ENCODE peak calls at places on chromosomes 4 and X, in nine cellular contexts. Q is fibroblast of villous mesenchyme, G is choroid plexus epithelial cell, D is AG10803, X is heart right ventricle, N is AG09309, A is GM23338, H is endothelial cell, M is fibroblast of mammary gland. Z is an unnamed sample.

GRCh38 chr4:150579591-150580234 is 2.2 kb upstream of the MAB21L2 start:
- DNase-seq in Q (peak), G (peak), D (peak), X (peak), N (no peak), A (peak), H (peak), M (no peak), Z (no peak)

GRCh38 chrX:132270699-132271098 is 51.5 kb upstream of the RAP2C start:
- DNase-seq in Q (peak), G (peak), D (peak), X (no peak), N (peak), A (no peak), H (no peak), M (peak), Z (no peak)

GRCh38 chrX:120559799-120560198 is 963 bp downstream of the CUL4B start:
- DNase-seq in Q (no peak), G (no peak), D (no peak), X (no peak), N (no peak), A (no peak), H (no peak), M (no peak), Z (no peak)

GRCh38 chrX:155068165-155068564 is 2.8 kb downstream of the CMC4 start:
- DNase-seq in Q (peak), G (peak), D (peak), X (no peak), N (peak), A (no peak), H (no peak), M (peak), Z (no peak)

GRCh38 chrX:19303216-19303880 is 40.4 kb upstream of the PDHA1 start:
- DNase-seq in Q (peak), G (peak), D (peak), X (no peak), N (peak), A (no peak), H (no peak), M (peak), Z (no peak)

GRCh38 chr4:168605411-168605810 is 108.6 kb downstream of the PALLD start:
- DNase-seq in Q (peak), G (peak), D (peak), X (peak), N (no peak), A (no peak), H (no peak), M (peak), Z (no peak)

GRCh38 chr4:104826171-104826570 is 320.5 kb upstream of the TET2 start:
- DNase-seq in Q (no peak), G (no peak), D (no peak), X (no peak), N (no peak), A (no peak), H (no peak), M (no peak), Z (no peak)

GRCh38 chr4:111854494-111855087 is 290.7 kb upstream of the FAM241A start:
- DNase-seq in Q (peak), G (peak), D (peak), X (no peak), N (peak), A (peak), H (peak), M (peak), Z (peak)

GRCh38 chrX:140765043-140765784 is 55.7 kb downstream of the LINC00632 start:
- DNase-seq in Q (peak), G (peak), D (peak), X (no peak), N (no peak), A (peak), H (peak), M (peak), Z (no peak)

GRCh38 chr4:83323136-83323535 is 11.5 kb downstream of the HPSE start:
- DNase-seq in Q (no peak), G (no peak), D (no peak), X (no peak), N (no peak), A (no peak), H (no peak), M (no peak), Z (no peak)

GRCh38 chrX:74372272-74372671 is 49.0 kb upstream of the SLC16A2 start:
- DNase-seq in Q (no peak), G (no peak), D (no peak), X (no peak), N (no peak), A (no peak), H (no peak), M (no peak), Z (no peak)

GRCh38 chr4:7444731-7445130 is 10.0 kb upstream of the PSAPL1 start:
- DNase-seq in Q (no peak), G (no peak), D (no peak), X (no peak), N (no peak), A (no peak), H (no peak), M (no peak), Z (no peak)

GRCh38 chrX:41303013-41303412 is 30.9 kb upstream of the DDX3X start:
- DNase-seq in Q (no peak), G (no peak), D (peak), X (no peak), N (peak), A (no peak), H (no peak), M (peak), Z (no peak)

GRCh38 chr4:184364100-184364921 is 110.0 kb downstream of the IRF2 start:
- DNase-seq in Q (peak), G (peak), D (no peak), X (no peak), N (no peak), A (no peak), H (no peak), M (no peak), Z (no peak)

GRCh38 chrX:48937065-48937907 is 18.5 kb upstream of the PIM2 start:
- DNase-seq in Q (peak), G (peak), D (no peak), X (peak), N (no peak), A (peak), H (no peak), M (peak), Z (peak)

GRCh38 chr4:40446785-40447184 is 111.7 kb downstream of the CHRNA9 start:
- DNase-seq in Q (no peak), G (no peak), D (no peak), X (no peak), N (no peak), A (no peak), H (no peak), M (no peak), Z (no peak)

GRCh38 chr4:69060651-69061308 is 35.5 kb upstream of the UGT2B7 start:
- DNase-seq in Q (peak), G (peak), D (no peak), X (no peak), N (no peak), A (peak), H (no peak), M (peak), Z (no peak)

GRCh38 chr4:53854991-53855885 is 209.2 kb downstream of the CHIC2 start:
- DNase-seq in Q (peak), G (peak), D (peak), X (peak), N (peak), A (no peak), H (no peak), M (peak), Z (no peak)

GRCh38 chr4:103306870-103307345 is 108.8 kb upstream of the CENPE start:
- DNase-seq in Q (no peak), G (peak), D (no peak), X (no peak), N (no peak), A (peak), H (no peak), M (no peak), Z (no peak)

GRCh38 chr4:74095886-74096264 is 3.1 kb downstream of the CXCL2 start:
- DNase-seq in Q (no peak), G (peak), D (no peak), X (no peak), N (no peak), A (no peak), H (no peak), M (no peak), Z (no peak)

GRCh38 chrX:40581333-40581910 is 652 bp downstream of the ATP6AP2 start:
- DNase-seq in Q (peak), G (peak), D (peak), X (no peak), N (no peak), A (no peak), H (no peak), M (peak), Z (peak)

GRCh38 chr4:127509155-127509554 is 123.6 kb upstream of the INTU start:
- DNase-seq in Q (peak), G (peak), D (no peak), X (no peak), N (no peak), A (no peak), H (no peak), M (peak), Z (no peak)

GRCh38 chrX:13990126-13990525 is 39.6 kb downstream of the GEMIN8 start:
- DNase-seq in Q (no peak), G (no peak), D (no peak), X (no peak), N (no peak), A (no peak), H (no peak), M (peak), Z (no peak)

GRCh38 chr4:180134116-180134866 is 2108.9 kb upstream of the TENM3 start:
- DNase-seq in Q (no peak), G (no peak), D (no peak), X (no peak), N (no peak), A (peak), H (peak), M (no peak), Z (no peak)

GRCh38 chrX:55111578-55112254 is 22.9 kb downstream of the PAGE2 start:
- DNase-seq in Q (no peak), G (no peak), D (no peak), X (no peak), N (no peak), A (no peak), H (no peak), M (no peak), Z (no peak)

GRCh38 chrX:41686788-41687187 is 2.0 kb upstream of the GPR34 start:
- DNase-seq in Q (no peak), G (no peak), D (no peak), X (no peak), N (no peak), A (no peak), H (no peak), M (no peak), Z (no peak)

GRCh38 chr4:121726642-121727268 is 30.0 kb upstream of the ANXA5 start:
- DNase-seq in Q (peak), G (peak), D (peak), X (no peak), N (peak), A (peak), H (peak), M (peak), Z (peak)

DNA sequence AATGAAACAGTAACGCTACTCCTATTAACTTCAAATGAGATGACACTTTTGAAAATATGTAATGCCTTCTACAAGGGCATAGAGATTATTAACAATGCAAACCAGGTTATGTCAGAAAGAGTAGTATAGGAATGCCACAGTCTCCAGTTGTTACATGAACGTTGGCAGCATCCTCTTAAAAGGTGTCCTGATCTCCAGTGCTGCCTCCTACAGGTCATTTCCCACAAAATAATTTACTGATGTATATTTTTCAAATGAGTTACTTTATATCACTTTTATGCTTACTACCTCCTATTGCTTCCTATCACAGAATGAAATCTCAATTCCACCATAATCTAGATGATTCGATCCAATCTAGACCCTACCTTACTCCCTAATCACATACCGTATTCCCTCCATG is 195.2 kb upstream of the EPHA5 start:
- DNase-seq in Q (peak), G (peak), D (peak), X (no peak), N (no peak), A (peak), H (peak), M (peak), Z (no peak)
- TF ChIP-seq CTCF in Q (peak), G (peak), D (peak), X (no peak), N (peak), A (peak), H (peak), M (peak), Z (peak)

DNA sequence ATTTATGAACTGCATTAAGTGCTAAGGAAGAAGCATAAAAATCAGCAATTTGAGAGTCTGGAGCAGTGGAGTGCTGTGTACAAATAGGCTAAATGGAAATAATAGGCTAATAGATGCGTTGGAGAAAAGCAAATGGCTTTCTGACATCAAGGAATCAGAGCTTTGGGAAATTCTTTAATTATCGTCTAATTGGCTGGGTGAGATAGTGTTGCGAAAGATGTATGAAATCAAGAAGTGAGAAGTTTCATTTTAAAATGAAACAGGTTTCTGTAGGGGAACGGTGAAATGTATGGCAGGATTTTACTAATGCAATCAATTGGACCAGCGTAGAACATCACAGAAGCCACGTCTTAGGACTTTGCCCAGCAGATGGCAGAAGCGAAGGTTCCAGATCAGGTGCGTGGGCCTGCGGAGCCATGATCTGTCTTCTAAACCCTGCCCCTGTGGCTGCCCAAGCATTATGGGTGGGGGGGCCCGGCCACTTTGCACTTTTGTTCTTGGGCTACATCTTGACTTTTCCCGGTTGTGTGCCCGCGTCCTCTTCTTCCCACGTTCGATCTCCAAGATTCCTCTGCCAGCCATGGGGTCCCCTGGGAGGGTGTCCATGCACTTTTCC is 118.5 kb upstream of the SHISA3 start:
- DNase-seq in Q (no peak), G (no peak), D (no peak), X (no peak), N (no peak), A (peak), H (no peak), M (no peak), Z (no peak)
- TF ChIP-seq CTCF in Q (no peak), G (no peak), D (no peak), X (no peak), N (no peak), A (no peak), H (no peak), M (no peak), Z (peak)

GRCh38 chrX:350534-351321 is 32.1 kb upstream of the GTPBP6 start:
- DNase-seq in Q (no peak), G (no peak), D (no peak), X (no peak), N (no peak), A (no peak), H (no peak), M (no peak), Z (no peak)
- TF ChIP-seq CTCF in Q (no peak), G (no peak), D (no peak), X (no peak), N (no peak), A (no peak), H (no peak), M (no peak), Z (no peak)

GRCh38 chrX:47751670-47752069 is 85.0 kb upstream of the ZNF81 start:
- DNase-seq in Q (peak), G (peak), D (peak), X (peak), N (no peak), A (peak), H (peak), M (peak), Z (no peak)
- TF ChIP-seq CTCF in Q (peak), G (peak), D (peak), X (peak), N (peak), A (peak), H (no peak), M (peak), Z (peak)

GRCh38 chrX:843306-843705 is 212.7 kb downstream of the SHOX start:
- DNase-seq in Q (no peak), G (no peak), D (no peak), X (no peak), N (no peak), A (no peak), H (no peak), M (no peak), Z (no peak)

DNA sequence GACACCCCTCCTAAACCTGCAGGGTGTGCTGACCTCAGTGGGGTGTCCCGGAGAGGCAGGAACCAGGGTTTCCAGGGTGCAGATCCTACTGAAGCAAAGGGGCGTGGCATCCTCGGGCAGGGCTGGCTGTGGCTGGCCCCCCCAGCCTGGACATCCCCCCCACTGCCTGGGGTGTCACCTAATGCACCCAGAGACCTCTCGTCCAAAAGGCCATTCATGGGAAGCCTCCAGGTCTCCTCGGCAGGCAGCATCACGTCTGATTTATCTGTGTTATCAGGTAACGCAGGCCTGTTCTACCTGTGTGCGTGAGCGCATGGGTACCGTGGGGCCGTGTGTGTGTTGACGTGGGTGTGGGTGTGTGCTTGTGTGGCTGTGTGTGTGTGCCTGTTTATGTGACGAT is 210.0 kb downstream of the SHOX start:
- DNase-seq in Q (no peak), G (no peak), D (no peak), X (no peak), N (no peak), A (no peak), H (no peak), M (no peak), Z (no peak)
- TF ChIP-seq CTCF in Q (no peak), G (no peak), D (no peak), X (no peak), N (no peak), A (no peak), H (no peak), M (no peak), Z (no peak)